ENCODE peak calls at places on chromosomes 7 and 10, in six cellular contexts. U is thoracic aorta, L is NCI-H1105, D is AG08395, Q is astrocyte of the hippocampus, W is left colon. P is an unnamed sample.

GRCh38 chr7:124713086-124713485 is 52.5 kb downstream of the GPR37 start:
- DNase-seq in U (no peak), L (no peak), D (no peak), Q (peak), W (no peak), P (no peak)

GRCh38 chr10:61973169-61973568 is 71.7 kb downstream of the ARID5B start:
- DNase-seq in U (no peak), L (no peak), D (no peak), Q (no peak), W (no peak), P (no peak)

GRCh38 chr10:8951440-8952089 is 897.1 kb downstream of the GATA3 start:
- DNase-seq in U (no peak), L (no peak), D (no peak), Q (no peak), W (no peak), P (no peak)

GRCh38 chr7:74320645-74321178 is 31.5 kb downstream of the CLIP2 start:
- DNase-seq in U (no peak), L (no peak), D (no peak), Q (no peak), W (no peak), P (no peak)

GRCh38 chr10:65861249-65861648 is 1064.6 kb upstream of the LRRTM3 start:
- DNase-seq in U (no peak), L (no peak), D (no peak), Q (peak), W (no peak), P (peak)

GRCh38 chr7:106866298-106867281 is 1.5 kb downstream of the PIK3CG start:
- DNase-seq in U (no peak), L (no peak), D (no peak), Q (no peak), W (no peak), P (no peak)

GRCh38 chr7:52500796-52501195 is 534.6 kb upstream of the POM121L12 start:
- DNase-seq in U (no peak), L (no peak), D (no peak), Q (peak), W (no peak), P (no peak)

GRCh38 chr10:132951926-132952325 is 9.6 kb upstream of the CFAP46 start:
- DNase-seq in U (no peak), L (no peak), D (no peak), Q (no peak), W (no peak), P (no peak)

GRCh38 chr7:120725376-120726039 is 132.4 kb downstream of the TSPAN12 start:
- DNase-seq in U (no peak), L (peak), D (peak), Q (peak), W (no peak), P (no peak)

GRCh38 chr10:102555781-102556328 is 52.1 kb downstream of the SUFU start:
- DNase-seq in U (no peak), L (no peak), D (peak), Q (peak), W (no peak), P (no peak)

GRCh38 chr10:127243490-127244272 is 47.3 kb upstream of the INSYN2A start:
- DNase-seq in U (no peak), L (peak), D (peak), Q (peak), W (no peak), P (no peak)

GRCh38 chr7:83550100-83550499 is 98.8 kb downstream of the SEMA3E start:
- DNase-seq in U (no peak), L (no peak), D (peak), Q (peak), W (no peak), P (no peak)

GRCh38 chr10:131573256-131574215 is 262.0 kb upstream of the TCERG1L start:
- DNase-seq in U (no peak), L (no peak), D (no peak), Q (no peak), W (no peak), P (no peak)

GRCh38 chr7:137978464-137979237 is 23.2 kb downstream of the CREB3L2 start:
- DNase-seq in U (peak), L (no peak), D (peak), Q (peak), W (no peak), P (peak)

GRCh38 chr7:85275204-85275603 is 88.3 kb upstream of the SEMA3D start:
- DNase-seq in U (no peak), L (no peak), D (no peak), Q (no peak), W (no peak), P (no peak)

GRCh38 chr7:123657304-123657685 is 1.6 kb downstream of the LMOD2 start:
- DNase-seq in U (no peak), L (no peak), D (no peak), Q (no peak), W (no peak), P (no peak)

GRCh38 chr7:30862987-30863693 is 48.5 kb upstream of the AQP1 start:
- DNase-seq in U (no peak), L (no peak), D (peak), Q (no peak), W (no peak), P (no peak)

P was measured in PC-9.